ENCODE peak calls at places on chromosomes 6 and 20, in eight cellular contexts. N is cardiac fibroblast; I is colonic mucosa; Z is tibial artery; T is fibroblast of the aortic adventitia; J is CD4-positive, alpha-beta T cell; M is AG09319; V is lung. K is an unnamed sample.
A peak's percentile ranks its signal among the peaks of the same experiment; 100 is the strongest.

GRCh38 chr6:139296927-139297326 is 5.1 kb upstream of the TXLNB start:
- DNase-seq in I (no peak), J (no peak), M (no peak), N (peak; percentile 19), T (peak; percentile 49), V (no peak), Z (no peak), K (no peak)

GRCh38 chr6:11956781-11957180 is 55.3 kb upstream of the HIVEP1 start:
- DNase-seq in N (no peak), T (no peak), V (no peak), M (no peak), Z (no peak), J (no peak), I (no peak), K (no peak)

GRCh38 chr20:49140834-49141233 is 47.3 kb downstream of the STAU1 start:
- DNase-seq in Z (no peak), M (no peak), V (no peak), J (no peak), N (peak; percentile 7), I (no peak), T (peak; percentile 20), K (no peak)

GRCh38 chr20:59770851-59771250 is 162.6 kb downstream of the SYCP2 start:
- DNase-seq in Z (no peak), I (no peak), T (no peak), N (no peak), V (no peak), M (no peak), J (no peak), K (no peak)

GRCh38 chr20:59007758-59008511 is 881 bp upstream of the CTSZ start:
- DNase-seq in T (no peak), N (no peak), M (no peak), Z (peak; percentile 71), I (peak; percentile 45), J (no peak), V (peak; percentile 63), K (peak; percentile 79)

GRCh38 chr20:3461911-3462677 is 8.7 kb upstream of the ATRN start:
- DNase-seq in N (no peak), M (no peak), T (no peak), Z (no peak), J (no peak), V (no peak), I (no peak), K (no peak)

GRCh38 chr6:11460001-11460668 is 77.4 kb upstream of the TMEM170B start:
- DNase-seq in N (peak; percentile 25), J (no peak), M (no peak), T (peak; percentile 21), V (no peak), Z (no peak), I (peak; percentile 44), K (no peak)

GRCh38 chr6:22113046-22113766 is 183.6 kb downstream of the PRL start:
- DNase-seq in M (peak; percentile 91), N (peak; percentile 97), Z (peak; percentile 65), V (peak; percentile 40), T (peak; percentile 99), I (no peak), J (no peak), K (no peak)

GRCh38 chr20:55513966-55514365 is 491.4 kb downstream of the CBLN4 start:
- DNase-seq in M (no peak), N (no peak), T (no peak), I (no peak), Z (no peak), V (no peak), J (no peak), K (no peak)

GRCh38 chr6:25053875-25054371 is 118.2 kb upstream of the RIPOR2 start:
- DNase-seq in V (no peak), N (peak; percentile 70), M (peak; percentile 59), T (peak; percentile 77), Z (no peak), J (no peak), I (no peak), K (no peak)
- TF ChIP-seq CTCF in V (no peak), N (no peak), M (no peak), T (no peak), Z (no peak), J (no peak), I (no peak), K (no peak)

GRCh38 chr6:87276624-87277023 is 45.8 kb upstream of the SMIM8 start:
- DNase-seq in V (no peak), Z (no peak), M (no peak), J (no peak), N (no peak), T (no peak), I (no peak), K (no peak)

GRCh38 chr6:87274660-87275273 is 47.6 kb upstream of the SMIM8 start:
- DNase-seq in M (peak; percentile 5), I (no peak), Z (no peak), N (peak; percentile 73), V (no peak), T (peak; percentile 73), J (no peak), K (no peak)

GRCh38 chr6:87279051-87279595 is 43.3 kb upstream of the SMIM8 start:
- DNase-seq in I (no peak), T (no peak), Z (no peak), M (no peak), V (no peak), J (no peak), N (no peak), K (no peak)

GRCh38 chr6:87281426-87281825 is 41.0 kb upstream of the SMIM8 start:
- DNase-seq in N (peak; percentile 7), I (no peak), M (no peak), T (peak; percentile 8), J (no peak), V (no peak), Z (no peak), K (no peak)

GRCh38 chr6:87277123-87277522 is 45.3 kb upstream of the SMIM8 start:
- DNase-seq in N (peak; percentile 24), J (no peak), T (peak; percentile 10), M (no peak), I (no peak), Z (no peak), V (no peak), K (no peak)
- TF ChIP-seq CTCF in N (no peak), J (no peak), T (peak; percentile 5), M (peak; percentile 1), I (no peak), Z (no peak), V (no peak), K (no peak)

GRCh38 chr6:163455553-163455952 is 41.0 kb downstream of the QKI start:
- DNase-seq in I (no peak), N (no peak), V (no peak), J (no peak), M (no peak), T (no peak), Z (no peak), K (no peak)

GRCh38 chr6:163459007-163459406 is 44.5 kb downstream of the QKI start:
- DNase-seq in I (no peak), V (no peak), Z (no peak), J (no peak), N (no peak), T (no peak), M (no peak), K (no peak)

GRCh38 chr6:163459536-163459935 is 45.0 kb downstream of the QKI start:
- DNase-seq in Z (no peak), V (no peak), I (no peak), N (no peak), T (no peak), J (no peak), M (no peak), K (no peak)

GRCh38 chr6:163460307-163460782 is 45.8 kb downstream of the QKI start:
- DNase-seq in M (no peak), Z (no peak), J (no peak), I (no peak), N (peak; percentile 43), V (no peak), T (peak; percentile 61), K (no peak)

DNA sequence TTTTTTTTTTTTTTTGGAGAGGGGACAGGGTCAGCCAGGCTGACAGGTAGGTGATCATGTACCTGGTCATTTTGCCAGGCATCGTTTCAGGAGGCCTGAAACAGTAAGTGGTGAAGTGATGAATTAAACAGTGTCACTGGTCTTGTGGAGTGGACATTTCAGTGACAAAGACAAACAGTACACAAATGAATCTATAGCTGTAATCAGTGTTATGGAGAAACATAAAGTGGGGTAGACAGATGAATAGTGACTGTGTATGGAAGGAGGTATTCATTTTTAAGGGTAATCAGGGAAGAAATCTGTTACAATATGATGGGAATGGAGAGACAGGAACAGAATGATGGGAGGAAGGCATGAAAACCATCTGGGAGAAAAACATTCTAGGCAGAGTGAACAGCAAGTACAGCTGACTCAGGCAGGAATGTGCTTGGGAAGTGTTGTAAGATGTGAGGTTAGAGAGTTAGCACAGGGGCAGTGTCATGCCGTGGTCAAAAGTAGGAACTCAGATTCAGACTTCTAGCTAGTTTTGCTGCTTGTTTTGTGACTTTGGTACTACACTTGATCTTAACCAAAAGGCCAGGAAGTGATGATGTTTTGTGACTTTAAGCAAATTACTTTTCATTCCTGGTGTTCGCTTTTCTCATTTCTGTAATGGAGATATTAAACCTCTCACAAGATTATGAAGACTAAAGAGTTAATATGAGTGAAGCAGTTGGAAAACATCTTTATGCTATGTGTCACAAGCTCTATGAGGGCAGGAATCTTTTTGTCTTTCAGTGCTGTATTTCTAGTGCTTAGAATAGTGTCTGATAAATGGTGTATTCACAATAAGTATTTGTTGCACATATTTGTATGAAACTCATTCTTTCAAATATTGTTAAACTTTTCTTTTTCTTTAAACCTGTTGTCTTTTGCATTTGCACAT is 43.4 kb downstream of the QKI start:
- DNase-seq in N (peak; percentile 89), I (no peak), V (peak; percentile 42), T (peak; percentile 89), J (no peak), M (peak; percentile 61), Z (peak; percentile 44), K (peak; percentile 65)
- TF ChIP-seq CTCF in N (no peak), I (no peak), V (no peak), T (peak; percentile 19), J (no peak), M (no peak), Z (no peak), K (no peak)

GRCh38 chr6:1619666-1620503 is 10.2 kb downstream of the FOXC1 start:
- DNase-seq in T (peak; percentile 47), Z (peak; percentile 47), V (no peak), I (no peak), M (no peak), J (no peak), N (no peak), K (no peak)
- TF ChIP-seq CTCF in T (no peak), Z (no peak), V (no peak), I (no peak), M (no peak), J (no peak), N (no peak), K (no peak)

GRCh38 chr6:126422912-126423311 is 83.0 kb downstream of the CENPW start:
- DNase-seq in T (no peak), J (no peak), V (no peak), Z (no peak), I (no peak), N (no peak), M (no peak), K (no peak)
- TF ChIP-seq CTCF in T (no peak), J (no peak), V (no peak), Z (no peak), I (no peak), N (no peak), M (no peak), K (no peak)

K was measured in ascending aorta.